ENCODE peak calls at places on chromosomes 6 and 20, in six cellular contexts. One of them, this sample, is unnamed.
A peak's percentile ranks its signal among the peaks of the same experiment; 100 is the strongest.

GRCh38 chr6:20577280-20577679 is 43.0 kb downstream of the CDKAL1 start:
- DNase-seq in GM12878: no peak
- DNase-seq in H1: no peak
- DNase-seq in HepG2: no peak
- DNase-seq in HCT116: no peak
- DNase-seq in K562: no peak
- DNase-seq in this sample: no peak

GRCh38 chr6:158002249-158002950 is 20.7 kb downstream of the SYNJ2 start:
- DNase-seq in H1: no peak
- DNase-seq in K562: no peak
- DNase-seq in GM12878: no peak
- DNase-seq in HepG2: no peak
- DNase-seq in HCT116: peak; percentile 55
- DNase-seq in this sample: no peak

GRCh38 chr6:34526241-34526972 is 29.7 kb downstream of the SPDEF start:
- DNase-seq in GM12878: no peak
- DNase-seq in HCT116: no peak
- DNase-seq in K562: peak; percentile 43
- DNase-seq in HepG2: no peak
- DNase-seq in H1: no peak
- DNase-seq in this sample: no peak

GRCh38 chr6:45688180-45688579 is 310.4 kb upstream of the SUPT3H start:
- DNase-seq in GM12878: no peak
- DNase-seq in K562: no peak
- DNase-seq in HepG2: no peak
- DNase-seq in H1: no peak
- DNase-seq in HCT116: no peak
- DNase-seq in this sample: no peak

GRCh38 chr6:169981969-169982368 is 230.5 kb downstream of the ERMARD start:
- DNase-seq in HepG2: no peak
- DNase-seq in H1: no peak
- DNase-seq in K562: no peak
- DNase-seq in HCT116: no peak
- DNase-seq in GM12878: no peak
- DNase-seq in this sample: no peak

GRCh38 chr6:105769987-105770386 is 316.1 kb upstream of the PRDM1 start:
- DNase-seq in HCT116: peak; percentile 86
- DNase-seq in K562: no peak
- DNase-seq in HepG2: no peak
- DNase-seq in H1: no peak
- DNase-seq in GM12878: no peak
- DNase-seq in this sample: no peak

GRCh38 chr6:136015531-136015930 is 164.0 kb downstream of the PDE7B start:
- DNase-seq in HepG2: no peak
- DNase-seq in K562: no peak
- DNase-seq in GM12878: no peak
- DNase-seq in H1: no peak
- DNase-seq in HCT116: no peak
- DNase-seq in this sample: no peak

GRCh38 chr6:706161-706560 is 13.2 kb upstream of the EXOC2 start:
- DNase-seq in GM12878: no peak
- DNase-seq in H1: no peak
- DNase-seq in K562: no peak
- DNase-seq in HCT116: no peak
- DNase-seq in HepG2: no peak
- DNase-seq in this sample: no peak

GRCh38 chr20:50494428-50494827 is 15.8 kb upstream of the PTPN1 start:
- DNase-seq in H1: no peak
- DNase-seq in HepG2: no peak
- DNase-seq in GM12878: no peak
- DNase-seq in K562: no peak
- DNase-seq in HCT116: no peak
- DNase-seq in this sample: no peak

GRCh38 chr6:12163149-12163548 is 127.0 kb upstream of the EDN1 start:
- DNase-seq in HCT116: no peak
- DNase-seq in H1: no peak
- DNase-seq in HepG2: no peak
- DNase-seq in GM12878: no peak
- DNase-seq in K562: no peak
- DNase-seq in this sample: no peak

GRCh38 chr6:55088896-55089295 is 85.4 kb upstream of the HCRTR2 start:
- DNase-seq in H1: no peak
- DNase-seq in GM12878: no peak
- DNase-seq in HepG2: no peak
- DNase-seq in K562: no peak
- DNase-seq in HCT116: no peak
- DNase-seq in this sample: no peak

GRCh38 chr20:35551485-35551884 is 9.6 kb downstream of the ERGIC3 start:
- DNase-seq in GM12878: no peak
- DNase-seq in HCT116: no peak
- DNase-seq in HepG2: no peak
- DNase-seq in K562: peak; percentile 7
- DNase-seq in H1: no peak
- DNase-seq in this sample: no peak

GRCh38 chr20:57066126-57066900 is 200.1 kb downstream of the BMP7 start:
- DNase-seq in GM12878: no peak
- DNase-seq in HCT116: no peak
- DNase-seq in H1: no peak
- DNase-seq in K562: no peak
- DNase-seq in HepG2: no peak
- DNase-seq in this sample: no peak

GRCh38 chr20:47332381-47333206 is 23.9 kb downstream of the ZMYND8 start:
- DNase-seq in H1: no peak
- DNase-seq in GM12878: no peak
- DNase-seq in HCT116: no peak
- DNase-seq in HepG2: no peak
- DNase-seq in K562: no peak
- DNase-seq in this sample: no peak

GRCh38 chr6:167825059-167825758 is 1.5 kb upstream of the AFDN start:
- DNase-seq in H1: no peak
- DNase-seq in GM12878: no peak
- DNase-seq in K562: no peak
- DNase-seq in HCT116: no peak
- DNase-seq in HepG2: no peak
- DNase-seq in this sample: no peak

GRCh38 chr6:73234732-73235131 is 9.4 kb upstream of the KHDC1L start:
- DNase-seq in K562: no peak
- DNase-seq in GM12878: no peak
- DNase-seq in HCT116: no peak
- DNase-seq in H1: no peak
- DNase-seq in HepG2: no peak
- DNase-seq in this sample: no peak

GRCh38 chr20:52494244-52494643 is 302.7 kb upstream of the ZFP64 start:
- DNase-seq in HepG2: no peak
- DNase-seq in GM12878: no peak
- DNase-seq in K562: no peak
- DNase-seq in H1: no peak
- DNase-seq in HCT116: no peak
- DNase-seq in this sample: no peak

GRCh38 chr20:52497731-52498130 is 306.2 kb upstream of the ZFP64 start:
- DNase-seq in GM12878: no peak
- DNase-seq in K562: no peak
- DNase-seq in HCT116: no peak
- DNase-seq in HepG2: no peak
- DNase-seq in H1: no peak
- DNase-seq in this sample: no peak

GRCh38 chr20:52490715-52491430 is 299.3 kb upstream of the ZFP64 start:
- DNase-seq in K562: no peak
- DNase-seq in HCT116: no peak
- DNase-seq in H1: no peak
- DNase-seq in HepG2: no peak
- DNase-seq in GM12878: no peak
- DNase-seq in this sample: no peak

GRCh38 chr20:52496191-52496590 is 304.6 kb upstream of the ZFP64 start:
- DNase-seq in K562: no peak
- DNase-seq in HepG2: no peak
- DNase-seq in H1: no peak
- DNase-seq in HCT116: no peak
- DNase-seq in GM12878: no peak
- DNase-seq in this sample: no peak

GRCh38 chr20:52493177-52493711 is 301.7 kb upstream of the ZFP64 start:
- DNase-seq in H1: no peak
- DNase-seq in GM12878: no peak
- DNase-seq in K562: no peak
- DNase-seq in HepG2: no peak
- DNase-seq in HCT116: no peak
- DNase-seq in this sample: no peak
- TF ChIP-seq SIN3A in H1: no peak
- TF ChIP-seq SIN3A in GM12878: no peak
- TF ChIP-seq SIN3A in K562: no peak
- TF ChIP-seq SIN3A in HepG2: no peak
- TF ChIP-seq SIN3A in HCT116: no peak
- TF ChIP-seq SIN3A in this sample: no peak

DNA sequence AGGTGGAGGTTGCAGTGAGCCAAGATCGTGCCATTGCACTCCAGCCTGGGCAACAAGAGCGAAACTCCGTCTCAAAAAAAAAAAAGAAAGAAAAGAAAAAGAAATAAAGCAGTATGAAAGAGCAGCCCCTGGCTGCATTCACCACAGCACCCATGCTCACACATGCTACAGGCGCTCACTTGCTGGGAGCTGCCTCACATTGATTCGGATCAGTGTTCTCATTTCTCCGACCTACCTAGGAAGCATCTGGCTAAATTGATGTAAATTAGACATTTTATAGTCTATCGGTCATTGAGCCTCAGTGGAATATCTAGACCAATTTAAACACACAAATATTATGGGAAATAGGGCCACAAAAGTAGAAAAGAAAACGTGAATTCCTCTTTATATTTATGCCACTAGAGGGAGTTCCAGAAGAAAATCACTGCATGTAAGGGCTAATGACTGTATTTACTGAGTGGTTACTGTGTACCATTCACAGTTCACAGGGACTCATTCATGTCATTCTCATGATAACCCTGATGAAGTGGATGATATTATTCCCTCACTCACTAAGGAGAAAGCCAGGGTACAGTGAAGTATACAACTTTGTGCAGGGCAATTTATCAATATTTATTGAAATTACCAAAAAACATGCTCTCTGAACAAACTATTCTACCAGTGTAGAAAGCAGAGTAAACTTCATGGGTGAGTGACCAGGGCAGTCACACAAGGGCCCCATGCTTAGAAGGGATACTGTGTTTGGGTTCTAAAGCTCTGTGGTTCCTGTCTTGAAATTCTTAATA is 5.3 kb upstream of the MOG start:
- DNase-seq in HepG2: peak; percentile 56
- DNase-seq in HCT116: peak; percentile 38
- DNase-seq in K562: peak; percentile 31
- DNase-seq in GM12878: no peak
- DNase-seq in H1: no peak
- DNase-seq in this sample: no peak
- TF ChIP-seq SIN3A in HepG2: no peak
- TF ChIP-seq SIN3A in HCT116: no peak
- TF ChIP-seq SIN3A in K562: no peak
- TF ChIP-seq SIN3A in GM12878: no peak
- TF ChIP-seq SIN3A in H1: no peak
- TF ChIP-seq SIN3A in this sample: no peak

GRCh38 chr6:25295651-25296050 is 16.5 kb downstream of the CARMIL1 start:
- DNase-seq in H1: no peak
- DNase-seq in K562: no peak
- DNase-seq in HepG2: no peak
- DNase-seq in GM12878: no peak
- DNase-seq in HCT116: no peak
- DNase-seq in this sample: no peak
- TF ChIP-seq SIN3A in H1: no peak
- TF ChIP-seq SIN3A in K562: no peak
- TF ChIP-seq SIN3A in HepG2: no peak
- TF ChIP-seq SIN3A in GM12878: no peak
- TF ChIP-seq SIN3A in HCT116: no peak
- TF ChIP-seq SIN3A in this sample: no peak

GRCh38 chr6:155450194-155450593 is 5.4 kb downstream of the NOX3 start:
- DNase-seq in H1: no peak
- DNase-seq in HepG2: no peak
- DNase-seq in K562: no peak
- DNase-seq in HCT116: no peak
- DNase-seq in GM12878: no peak
- DNase-seq in this sample: no peak

GRCh38 chr6:155452576-155452975 is 3.1 kb downstream of the NOX3 start:
- DNase-seq in K562: no peak
- DNase-seq in GM12878: no peak
- DNase-seq in H1: no peak
- DNase-seq in HCT116: no peak
- DNase-seq in HepG2: no peak
- DNase-seq in this sample: no peak

GRCh38 chr6:155447949-155448348 is 7.7 kb downstream of the NOX3 start:
- DNase-seq in K562: no peak
- DNase-seq in HepG2: no peak
- DNase-seq in HCT116: no peak
- DNase-seq in GM12878: no peak
- DNase-seq in H1: no peak
- DNase-seq in this sample: no peak

GRCh38 chr6:155444952-155445903 is 10.4 kb downstream of the NOX3 start:
- DNase-seq in GM12878: no peak
- DNase-seq in HepG2: no peak
- DNase-seq in H1: no peak
- DNase-seq in HCT116: no peak
- DNase-seq in K562: no peak
- DNase-seq in this sample: no peak

GRCh38 chr6:155448823-155449789 is 6.5 kb downstream of the NOX3 start:
- DNase-seq in GM12878: no peak
- DNase-seq in K562: no peak
- DNase-seq in H1: no peak
- DNase-seq in HepG2: no peak
- DNase-seq in HCT116: no peak
- DNase-seq in this sample: no peak
- TF ChIP-seq SIN3A in GM12878: no peak
- TF ChIP-seq SIN3A in K562: no peak
- TF ChIP-seq SIN3A in H1: no peak
- TF ChIP-seq SIN3A in HepG2: no peak
- TF ChIP-seq SIN3A in HCT116: no peak
- TF ChIP-seq SIN3A in this sample: no peak

DNA sequence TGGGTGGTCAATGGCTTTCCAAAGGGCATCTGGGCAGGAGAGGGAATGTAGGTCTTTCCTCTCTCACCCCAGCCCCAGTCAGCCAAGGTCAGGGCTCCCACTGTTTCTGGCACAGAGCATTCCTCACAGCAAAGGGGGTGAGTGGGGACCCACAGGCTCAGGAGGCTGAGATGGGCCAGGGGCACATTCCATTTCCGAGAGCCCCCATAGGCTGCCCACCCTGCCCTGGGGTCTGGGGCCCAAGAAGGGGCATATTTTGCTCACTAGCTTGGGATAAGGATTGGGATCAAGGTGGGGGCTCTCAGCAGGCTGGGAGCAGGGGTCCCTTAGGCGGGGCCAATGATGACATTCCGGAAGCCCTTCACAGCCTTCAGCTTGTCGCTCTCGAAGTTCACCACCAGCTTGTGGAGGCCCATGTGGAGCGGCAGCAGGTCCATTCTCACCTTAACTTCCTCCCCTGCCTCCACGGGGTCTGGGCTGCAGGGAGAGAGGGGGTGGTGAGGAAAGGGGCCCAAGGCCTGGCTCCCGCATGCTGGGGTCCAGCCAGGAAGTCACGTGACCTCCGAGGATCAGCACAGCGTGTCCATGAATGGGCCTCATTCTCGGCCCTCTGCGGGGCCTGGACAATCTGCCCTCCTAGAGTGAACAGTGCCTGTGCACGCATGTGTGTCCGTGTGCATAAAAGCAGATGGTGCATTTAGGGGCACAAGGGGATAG is 35.0 kb downstream of the TGM2 start:
- DNase-seq in HepG2: no peak
- DNase-seq in GM12878: no peak
- DNase-seq in HCT116: no peak
- DNase-seq in H1: no peak
- DNase-seq in K562: no peak
- DNase-seq in this sample: no peak
- TF ChIP-seq SIN3A in HepG2: no peak
- TF ChIP-seq SIN3A in GM12878: no peak
- TF ChIP-seq SIN3A in HCT116: no peak
- TF ChIP-seq SIN3A in H1: no peak
- TF ChIP-seq SIN3A in K562: no peak
- TF ChIP-seq SIN3A in this sample: no peak

This sample was measured in Panc1.